ENCODE peak calls at places on chromosomes 6 and 20, in five cellular contexts. U, A, H, Q and E are unnamed samples.

GRCh38 chr6:72182337-72183246 is 296.2 kb downstream of the RIMS1 start:
- DNase-seq in U (peak; percentile 73), A (peak; percentile 24), H (peak; percentile 85), Q (peak; percentile 40), E (no peak)

GRCh38 chr6:62285612-62286469 is at the start of gene KHDRBS2:
- DNase-seq in U (peak; percentile 2), A (no peak), H (peak; percentile 97), Q (no peak), E (no peak)

GRCh38 chr6:47832386-47833080 is 50.7 kb downstream of the OPN5 start:
- DNase-seq in U (no peak), A (no peak), H (no peak), Q (peak; percentile 56), E (no peak)

GRCh38 chr6:26161322-26161721 is 74.1 kb downstream of the HFE start:
- DNase-seq in U (no peak), A (no peak), H (no peak), Q (no peak), E (no peak)

GRCh38 chr20:63970714-63971431 is 1.1 kb upstream of the ZNF512B start:
- DNase-seq in U (no peak), A (no peak), H (no peak), Q (no peak), E (no peak)

GRCh38 chr6:47069156-47069555 is 27.0 kb upstream of the ADGRF1 start:
- DNase-seq in U (no peak), A (no peak), H (no peak), Q (peak; percentile 11), E (no peak)

GRCh38 chr20:34877002-34877264 is 521 bp downstream of the ACSS2 start:
- DNase-seq in U (no peak), A (no peak), H (no peak), Q (no peak), E (no peak)

GRCh38 chr20:53839423-53840176 is 230.8 kb downstream of the BCAS1 start:
- DNase-seq in U (no peak), A (no peak), H (no peak), Q (no peak), E (peak; percentile 81)

GRCh38 chr6:105402090-105402980 is 547 bp downstream of the PREP start:
- DNase-seq in U (peak; percentile 41), A (peak; percentile 36), H (peak; percentile 21), Q (peak; percentile 38), E (peak; percentile 19)

GRCh38 chr6:151199976-151200375 is 39.8 kb upstream of the AKAP12 start:
- DNase-seq in U (no peak), A (no peak), H (no peak), Q (no peak), E (no peak)

GRCh38 chr6:122610690-122611455 is 668 bp downstream of the PKIB start:
- DNase-seq in U (peak; percentile 54), A (no peak), H (peak; percentile 26), Q (peak; percentile 46), E (peak; percentile 2)

GRCh38 chr6:29953001-29953436 is 10.7 kb downstream of the HLA-A start:
- DNase-seq in U (peak; percentile 91), A (peak; percentile 21), H (no peak), Q (peak; percentile 80), E (no peak)

GRCh38 chr6:26028753-26029569 is 58.3 kb upstream of the HFE start:
- DNase-seq in U (no peak), A (peak; percentile 37), H (peak; percentile 47), Q (no peak), E (no peak)

GRCh38 chr20:40644863-40645262 is 44.2 kb downstream of the MAFB start:
- DNase-seq in U (no peak), A (no peak), H (no peak), Q (no peak), E (no peak)

GRCh38 chr6:16639689-16640480 is 121.4 kb downstream of the ATXN1 start:
- DNase-seq in U (peak; percentile 78), A (peak; percentile 89), H (no peak), Q (peak; percentile 88), E (no peak)

GRCh38 chr6:9155836-9156235 is 720.5 kb upstream of the SLC35B3 start:
- DNase-seq in U (no peak), A (no peak), H (no peak), Q (no peak), E (no peak)

GRCh38 chr6:51396583-51396982 is 577.9 kb downstream of the TFAP2B start:
- DNase-seq in U (no peak), A (no peak), H (no peak), Q (no peak), E (no peak)

GRCh38 chr20:61260905-61261304 is 8.8 kb downstream of the CDH4 start:
- DNase-seq in U (peak; percentile 29), A (no peak), H (peak; percentile 20), Q (no peak), E (no peak)

GRCh38 chr20:24582373-24583168 is 113.1 kb downstream of the SYNDIG1 start:
- DNase-seq in U (no peak), A (no peak), H (no peak), Q (no peak), E (no peak)

DNA sequence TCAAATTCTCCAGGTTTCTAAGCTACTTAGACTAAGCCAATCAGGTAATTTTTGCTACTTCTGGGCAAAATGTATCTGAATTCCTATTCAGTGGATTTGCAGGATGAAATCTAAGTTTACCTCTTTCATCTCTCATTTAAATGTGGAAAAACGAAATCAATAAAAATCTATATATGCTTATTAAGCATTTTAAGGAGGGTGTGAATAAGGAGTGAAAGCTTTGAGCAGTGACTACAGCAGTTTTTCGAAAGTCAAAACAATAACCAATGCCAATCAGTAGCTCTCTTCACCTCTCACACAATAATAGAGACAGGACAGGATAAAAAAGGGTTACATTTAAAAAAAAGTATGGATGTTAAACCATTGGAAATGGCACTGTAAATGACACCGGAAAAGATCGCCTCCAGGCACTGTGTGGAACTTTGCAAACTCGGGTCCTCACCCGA is 476 bp upstream of the BCKDHB start:
- DNase-seq in U (no peak), A (no peak), H (no peak), Q (no peak), E (no peak)
- H3K4me3 ChIP-seq in U (peak overlapping the region; percentile 87), A (peak overlapping the region; percentile 53), H (peak overlapping the region; percentile 99), Q (peak overlapping the region; percentile 75), E (peak overlapping the region; percentile 71)

GRCh38 chr6:102660288-102660687 is 1266.8 kb downstream of the GRIK2 start:
- DNase-seq in U (no peak), A (no peak), H (no peak), Q (no peak), E (no peak)

DNA sequence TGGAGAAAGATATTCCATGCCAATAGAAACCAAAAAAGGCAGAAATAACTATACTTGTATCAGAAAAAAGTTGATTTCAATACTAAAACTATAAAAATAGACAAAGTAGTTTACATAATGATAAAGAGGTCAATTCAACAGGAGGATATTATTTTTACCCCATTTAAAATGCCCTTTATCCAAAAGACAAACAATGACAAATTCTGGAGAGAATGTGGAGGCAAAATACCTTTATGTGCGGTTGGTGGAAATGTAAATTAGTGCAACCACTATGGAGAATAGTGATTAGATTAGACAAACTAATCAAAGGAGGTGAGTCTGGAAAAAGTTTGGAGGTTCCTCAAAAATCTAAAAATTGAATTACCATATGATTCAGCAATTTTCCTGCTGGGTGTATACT is 1262.3 kb downstream of the GRIK2 start:
- DNase-seq in U (no peak), A (no peak), H (no peak), Q (peak; percentile 3), E (no peak)
- H3K4me1 ChIP-seq in U (no peaks in the 10 kb centered on the region), A (no peaks in the 10 kb centered on the region), H (no peaks in the 10 kb centered on the region), Q (peaks cover 6% of the 10 kb centered on the region), E (no peaks in the 10 kb centered on the region)

DNA sequence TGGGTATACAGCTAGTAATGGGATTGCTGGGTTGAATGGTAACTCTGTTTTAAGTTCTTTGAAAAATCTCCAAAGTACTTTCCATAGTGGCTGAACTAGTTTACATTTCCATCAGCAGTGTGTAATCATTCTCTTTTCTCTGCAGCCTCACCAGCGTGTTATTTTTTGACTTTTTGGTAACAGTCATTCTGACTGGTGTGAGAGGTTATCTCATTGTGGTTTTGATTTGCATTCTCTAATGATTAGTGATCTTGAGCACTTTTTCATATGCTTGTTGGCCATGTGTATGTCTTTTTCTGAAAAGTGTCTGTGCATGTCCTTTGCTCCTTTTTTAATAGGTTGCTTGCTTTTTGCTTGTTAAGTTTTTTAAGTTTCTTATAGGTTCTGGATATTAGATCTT is 194.2 kb upstream of the PHACTR1 start:
- DNase-seq in U (no peak), A (peak; percentile 86), H (no peak), Q (peak; percentile 79), E (no peak)
- H3K9me3 ChIP-seq in U (no peaks in the 10 kb centered on the region), A (no peaks in the 10 kb centered on the region), H (no peaks in the 10 kb centered on the region), Q (peaks cover 8% of the 10 kb centered on the region), E (no peaks in the 10 kb centered on the region)

GRCh38 chr20:21715193-21715881 is 9.9 kb downstream of the PAX1 start:
- DNase-seq in U (no peak), A (no peak), H (no peak), Q (no peak), E (no peak)
- H3K4me3 ChIP-seq in U (no peak overlapping the region), A (no peak overlapping the region), H (no peak overlapping the region), Q (no peak overlapping the region), E (no peak overlapping the region)

DNA sequence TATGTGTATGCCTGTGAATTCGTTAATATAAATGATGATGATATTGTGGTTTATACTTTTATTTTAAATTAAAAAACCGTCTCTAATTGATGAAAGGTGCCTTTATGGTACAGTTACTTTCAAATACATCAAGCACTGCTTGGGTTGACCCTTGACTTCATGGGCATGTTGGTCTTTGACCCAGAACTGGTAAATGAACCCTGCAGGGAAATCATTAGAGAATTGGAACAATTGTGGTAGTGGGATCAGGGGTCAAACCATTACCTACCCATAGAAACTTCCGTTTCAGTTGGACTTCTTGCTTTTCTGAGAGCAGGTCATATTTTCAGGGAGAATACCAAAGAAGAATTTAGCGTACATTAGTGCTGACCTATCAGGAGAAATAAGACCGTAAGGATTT is 258.0 kb downstream of the TMEM242 start:
- DNase-seq in U (no peak), A (no peak), H (no peak), Q (no peak), E (no peak)
- H3K4me1 ChIP-seq in U (peaks cover 21% of the 10 kb centered on the region), A (peaks cover 21% of the 10 kb centered on the region), H (peaks cover 40% of the 10 kb centered on the region), Q (peaks cover 5% of the 10 kb centered on the region), E (peaks cover 15% of the 10 kb centered on the region)